ENCODE peak calls at places on chromosomes 2 and 18, in seven cellular contexts. H is tibial nerve, X is endothelial cell of umbilical vein, C is IMR-90, S is upper lobe of right lung, D is right cardiac atrium, W is NT2/D1. I is an unnamed sample. For H3K4me1, the result is how much of the 10 kb centered on the place peaks cover.

GRCh38 chr18:2590303-2590702 is 18.9 kb downstream of the NDC80 start:
- DNase-seq in S (no peak), D (no peak), X (no peak), C (no peak), H (no peak), W (no peak), I (no peak)

GRCh38 chr2:36515538-36515937 is 82.4 kb downstream of the FEZ2 start:
- DNase-seq in X (no peak), C (no peak), D (no peak), S (no peak), H (no peak), W (no peak), I (no peak)

GRCh38 chr18:45590060-45590537 is 25.2 kb upstream of the SLC14A2 start:
- DNase-seq in X (no peak), D (no peak), S (no peak), C (peak), W (no peak), H (no peak), I (no peak)

GRCh38 chr2:98461650-98462049 is 17.0 kb downstream of the INPP4A start:
- DNase-seq in H (no peak), C (no peak), D (peak), S (no peak), W (no peak), X (no peak), I (peak)

GRCh38 chr2:28627722-28628480 is 123.7 kb upstream of the PPP1CB start:
- DNase-seq in X (no peak), D (no peak), W (no peak), S (no peak), H (no peak), C (peak), I (peak)

GRCh38 chr2:112585873-112586477 is 1.6 kb downstream of the CHCHD5 start:
- DNase-seq in W (no peak), D (no peak), C (no peak), H (no peak), X (no peak), S (no peak), I (no peak)

GRCh38 chr18:67300498-67300897 is 216.0 kb downstream of the DSEL start:
- DNase-seq in S (no peak), H (no peak), C (no peak), X (no peak), D (no peak), W (no peak), I (no peak)

GRCh38 chr18:24413148-24413547 is 13.3 kb upstream of the IMPACT start:
- DNase-seq in S (no peak), X (no peak), C (no peak), D (no peak), H (no peak), W (no peak), I (no peak)

GRCh38 chr2:108594982-108595464 is 60.8 kb downstream of the LIMS1 start:
- DNase-seq in S (no peak), C (peak), W (no peak), D (no peak), X (peak), H (no peak), I (no peak)

GRCh38 chr18:77547757-77548156 is 298.1 kb downstream of the GALR1 start:
- DNase-seq in D (peak), W (no peak), X (no peak), C (no peak), H (no peak), S (no peak), I (no peak)

GRCh38 chr2:226838758-226839555 is 3.1 kb downstream of the RHBDD1 start:
- DNase-seq in X (no peak), C (no peak), W (no peak), D (no peak), H (no peak), S (no peak), I (no peak)

GRCh38 chr2:190679813-190680591 is 31.1 kb downstream of the NAB1 start:
- DNase-seq in X (no peak), S (peak), D (peak), C (peak), W (peak), H (no peak), I (no peak)

GRCh38 chr2:128364441-128364911 is 45.8 kb upstream of the HS6ST1 start:
- DNase-seq in X (no peak), D (no peak), C (no peak), W (no peak), H (no peak), S (peak), I (no peak)

GRCh38 chr2:86434290-86434689 is 6.9 kb upstream of the KDM3A start:
- DNase-seq in D (no peak), H (no peak), S (no peak), X (no peak), C (no peak), W (no peak), I (no peak)

GRCh38 chr2:157444643-157445040 is 753 bp upstream of the CYTIP start:
- DNase-seq in X (no peak), W (no peak), S (no peak), H (no peak), D (no peak), C (no peak), I (no peak)

GRCh38 chr2:12363569-12363968 is 353.2 kb upstream of the TRIB2 start:
- DNase-seq in X (no peak), W (no peak), S (no peak), H (no peak), C (no peak), D (no peak), I (no peak)

GRCh38 chr18:31722369-31722957 is 38.1 kb upstream of the B4GALT6 start:
- DNase-seq in H (peak), C (peak), D (peak), W (peak), S (peak), X (peak), I (peak)

GRCh38 chr2:182499706-182500470 is 73.1 kb upstream of the PDE1A start:
- DNase-seq in H (no peak), S (no peak), C (peak), W (peak), D (peak), X (no peak), I (no peak)
- H3K4me3 ChIP-seq in H (no peak), S (no peak), C (no peak), W (no peak), D (no peak), X (no peak), I (no peak)

DNA sequence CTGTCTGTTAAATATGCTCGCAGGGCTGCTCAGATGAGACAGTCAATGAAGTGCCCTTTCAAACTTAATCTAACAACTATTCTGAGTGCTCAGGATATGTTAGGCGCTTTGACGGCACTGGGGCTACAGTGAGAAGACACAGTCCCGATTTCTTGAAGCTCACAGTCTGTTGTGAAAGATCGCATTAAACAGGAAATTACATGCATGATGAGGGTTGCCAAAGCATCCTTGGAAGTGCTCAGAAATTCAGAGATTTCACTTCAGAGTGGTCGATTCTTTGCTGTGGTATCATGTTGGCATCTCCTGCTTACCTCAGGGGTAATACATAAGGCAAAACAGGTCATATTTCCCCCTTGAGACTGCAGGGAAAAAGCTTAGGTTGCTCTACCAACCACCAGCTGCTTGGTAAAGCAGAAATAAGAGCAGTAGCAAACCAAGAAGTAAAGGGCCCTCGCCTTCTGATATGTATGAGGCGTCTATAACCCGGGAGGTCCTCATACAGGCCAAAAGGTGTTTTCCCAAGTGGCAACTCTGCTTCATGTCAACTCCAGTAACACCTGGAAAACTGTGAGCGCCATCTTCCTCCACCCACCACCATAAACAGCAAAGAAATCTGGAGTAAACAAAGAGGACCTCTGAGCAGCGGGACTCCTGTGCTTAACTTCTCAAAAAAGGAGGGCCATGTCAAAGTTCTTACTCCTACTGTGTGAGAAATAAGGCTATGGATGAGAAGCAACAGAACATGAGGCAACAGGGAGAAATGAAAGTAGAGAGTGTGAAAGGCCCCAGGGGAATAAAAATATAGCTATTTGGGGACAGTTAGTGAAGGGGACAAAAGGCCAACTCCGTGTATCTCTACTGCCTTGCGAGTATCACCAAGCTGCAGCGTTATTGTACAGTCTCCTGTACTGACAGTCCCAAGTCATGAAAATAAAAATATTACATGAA is 79.3 kb downstream of the CLHC1 start:
- DNase-seq in X (no peak), S (no peak), C (no peak), D (no peak), W (no peak), H (no peak), I (no peak)
- H3K4me1 ChIP-seq in X (under half), S (half or more), C (half or more), D (under half), W (under half), H (half or more), I (half or more)

GRCh38 chr2:37612382-37612781 is 59.1 kb downstream of the CDC42EP3 start:
- DNase-seq in S (no peak), H (no peak), X (no peak), D (no peak), W (no peak), C (no peak), I (no peak)
- H3K4me3 ChIP-seq in S (no peak), H (no peak), X (no peak), D (no peak), W (no peak), C (no peak), I (no peak)

DNA sequence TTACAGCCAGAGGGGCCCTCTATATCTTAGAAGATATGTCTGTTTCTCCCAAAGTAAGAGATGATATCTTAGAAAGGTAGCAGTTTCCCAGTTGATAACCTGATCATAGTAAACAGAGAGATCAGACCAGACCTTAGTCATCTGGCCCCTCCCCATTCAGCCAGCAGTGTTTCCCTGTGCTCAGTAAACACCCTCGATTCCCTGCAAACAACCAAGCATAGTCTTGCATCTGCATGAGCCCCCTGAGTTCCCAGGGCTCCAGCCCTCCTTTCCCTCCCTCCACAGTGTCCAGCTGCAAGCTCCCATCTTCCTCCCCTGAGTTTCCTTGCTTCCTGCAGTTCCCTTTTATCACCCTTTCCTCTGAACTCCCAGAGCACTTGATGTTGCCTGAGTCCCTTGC is 20.3 kb downstream of the NRP2 start:
- DNase-seq in C (no peak), H (no peak), D (no peak), X (peak), S (no peak), W (no peak), I (no peak)
- H3K4me1 ChIP-seq in C (half or more), H (half or more), D (under half), X (half or more), S (half or more), W (under half), I (half or more)

GRCh38 chr2:8582850-8583399 is 98.9 kb upstream of the ID2 start:
- DNase-seq in H (no peak), S (peak), W (no peak), D (no peak), C (no peak), X (no peak), I (no peak)

GRCh38 chr2:8581048-8581561 is 100.8 kb upstream of the ID2 start:
- DNase-seq in S (no peak), H (no peak), D (no peak), C (no peak), X (no peak), W (no peak), I (no peak)

GRCh38 chr2:8581601-8582041 is 100.2 kb upstream of the ID2 start:
- DNase-seq in X (no peak), H (no peak), D (no peak), S (no peak), W (no peak), C (no peak), I (no peak)

GRCh38 chr2:8583400-8584173 is 98.3 kb upstream of the ID2 start:
- DNase-seq in C (peak), X (peak), H (peak), S (peak), D (peak), W (peak), I (peak)

GRCh38 chr2:8582191-8582849 is 99.5 kb upstream of the ID2 start:
- DNase-seq in W (no peak), H (no peak), C (no peak), X (no peak), D (no peak), S (peak), I (no peak)
- H3K4me3 ChIP-seq in W (no peak), H (no peak), C (no peak), X (no peak), D (no peak), S (no peak), I (no peak)